ENCODE peak calls at places on chromosomes 1 and 21, in four cellular contexts. Z is transverse colon, Q is pancreas, P is upper lobe of right lung. C is an unnamed sample.

GRCh38 chr21:42614391-42614790 is 39.0 kb upstream of the PDE9A start:
- DNase-seq in Z (no peak), Q (no peak), P (peak), C (peak)

GRCh38 chr1:206786212-206786886 is 14.1 kb upstream of the IL10 start:
- DNase-seq in Z (no peak), Q (no peak), P (no peak), C (no peak)

GRCh38 chr21:44294391-44295162 is 5.3 kb upstream of the PFKL start:
- DNase-seq in Z (peak), Q (peak), P (no peak), C (no peak)

GRCh38 chr1:147541672-147542548 is 609 bp downstream of the BCL9 start:
- DNase-seq in Z (peak), Q (peak), P (peak), C (no peak)

GRCh38 chr1:116254776-116255175 is 118.3 kb upstream of the ATP1A1 start:
- DNase-seq in Z (peak), Q (no peak), P (no peak), C (no peak)

GRCh38 chr21:33908760-33909159 is 6.8 kb downstream of the ATP5PO start:
- DNase-seq in Z (no peak), Q (no peak), P (no peak), C (no peak)

GRCh38 chr1:224216380-224216779 is 33.3 kb downstream of the DEGS1 start:
- DNase-seq in Z (no peak), Q (no peak), P (no peak), C (no peak)

GRCh38 chr21:43667191-43667904 is 8.0 kb downstream of the RRP1B start:
- DNase-seq in Z (no peak), Q (no peak), P (no peak), C (no peak)

GRCh38 chr1:164928223-164928814 is 369.3 kb downstream of the PBX1 start:
- DNase-seq in Z (no peak), Q (no peak), P (no peak), C (no peak)

GRCh38 chr1:231991231-231991630 is 364.6 kb downstream of the DISC1 start:
- DNase-seq in Z (no peak), Q (no peak), P (no peak), C (no peak)

GRCh38 chr1:11068556-11069232 is 8.9 kb upstream of the SRM start:
- DNase-seq in Z (no peak), Q (no peak), P (peak), C (peak)

GRCh38 chr1:44068442-44068861 is 37.2 kb upstream of the SLC6A9 start:
- DNase-seq in Z (no peak), Q (no peak), P (peak), C (no peak)

GRCh38 chr1:17653728-17654351 is 101.3 kb upstream of the ACTL8 start:
- DNase-seq in Z (no peak), Q (no peak), P (no peak), C (no peak)

GRCh38 chr1:29238601-29238964 is 2.3 kb downstream of the PTPRU start:
- DNase-seq in Z (no peak), Q (no peak), P (no peak), C (no peak)

GRCh38 chr1:199857103-199857502 is 170.4 kb upstream of the NR5A2 start:
- DNase-seq in Z (no peak), Q (no peak), P (no peak), C (no peak)

GRCh38 chr21:44630440-44630839 is 3.5 kb downstream of the KRTAP10-9 start:
- DNase-seq in Z (no peak), Q (no peak), P (no peak), C (no peak)

GRCh38 chr1:38135621-38136414 is 89.2 kb upstream of the POU3F1 start:
- DNase-seq in Z (no peak), Q (no peak), P (no peak), C (no peak)

GRCh38 chr1:59971464-59971911 is 44.9 kb upstream of the CYP2J2 start:
- DNase-seq in Z (peak), Q (peak), P (peak), C (no peak)

GRCh38 chr1:245153645-245154428 is 948 bp upstream of the KIF26B start:
- DNase-seq in Z (no peak), Q (peak), P (peak), C (no peak)

GRCh38 chr1:97204468-97204867 is 482.9 kb downstream of the PTBP2 start:
- DNase-seq in Z (no peak), Q (no peak), P (no peak), C (no peak)

GRCh38 chr21:16891821-16892220 is 621.0 kb upstream of the CXADR start:
- DNase-seq in Z (no peak), Q (no peak), P (no peak), C (no peak)

GRCh38 chr1:156839426-156840109 is 19.3 kb downstream of the INSRR start:
- DNase-seq in Z (no peak), Q (no peak), P (no peak), C (no peak)

GRCh38 chr1:8443558-8444194 is 125.8 kb downstream of the SLC45A1 start:
- DNase-seq in Z (no peak), Q (no peak), P (no peak), C (no peak)

GRCh38 chr1:114758251-114758832 is 558 bp upstream of the CSDE1 start:
- DNase-seq in Z (no peak), Q (no peak), P (no peak), C (no peak)

DNA sequence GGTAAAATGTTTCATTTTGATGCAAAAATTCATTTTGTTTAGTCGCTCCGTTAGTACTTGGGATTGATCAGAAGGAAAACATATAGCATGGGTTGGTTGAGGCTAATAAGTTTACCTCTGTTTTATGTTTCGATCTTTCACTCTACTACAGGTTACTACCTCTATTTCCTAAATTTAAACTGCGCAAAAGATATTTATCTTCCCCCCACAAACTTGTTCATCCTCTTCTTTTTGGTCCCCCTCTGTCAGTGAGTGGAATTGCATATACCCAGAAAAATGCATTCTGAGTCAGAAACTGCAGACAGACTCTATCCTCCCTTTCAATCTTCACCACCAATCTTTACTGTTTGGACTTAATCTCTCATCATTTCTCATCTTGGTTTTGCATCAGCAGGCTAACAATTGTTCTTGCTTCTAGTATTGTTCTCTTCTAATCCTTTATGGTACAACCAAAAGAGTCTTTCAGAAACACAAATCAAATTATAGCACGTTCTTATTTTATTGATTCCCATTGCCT is 316.0 kb upstream of the ADGRL4 start:
- DNase-seq in Z (no peak), Q (no peak), P (no peak), C (no peak)
- H3K4me3 ChIP-seq in Z (no peak), Q (no peak), P (no peak), C (no peak)

GRCh38 chr1:30719406-30720270 is 3.7 kb downstream of the MATN1 start:
- DNase-seq in Z (no peak), Q (peak), P (no peak), C (no peak)
- H3K27ac ChIP-seq in Z (peak), Q (no peak), P (peak), C (peak)

DNA sequence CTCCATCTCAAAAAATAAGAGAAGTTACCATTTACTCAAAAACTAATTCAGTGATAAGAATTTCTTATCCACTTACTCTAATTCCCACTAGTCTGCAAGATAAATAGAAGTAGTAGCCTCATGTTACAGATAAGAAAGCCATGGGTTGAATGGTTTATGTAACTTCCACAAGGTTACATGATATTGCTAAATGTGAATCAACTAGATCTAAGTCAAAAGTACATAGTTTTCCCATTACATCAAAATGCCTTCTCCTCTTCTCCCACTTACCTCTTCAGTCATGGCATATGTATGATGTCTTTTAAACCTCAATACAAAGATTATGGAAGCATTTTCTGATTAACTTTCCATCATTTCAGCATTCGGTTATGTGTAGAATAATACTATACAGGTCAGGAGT is 108.5 kb downstream of the ASH1L start:
- DNase-seq in Z (no peak), Q (no peak), P (no peak), C (no peak)
- H3K4me3 ChIP-seq in Z (no peak), Q (no peak), P (no peak), C (no peak)

DNA sequence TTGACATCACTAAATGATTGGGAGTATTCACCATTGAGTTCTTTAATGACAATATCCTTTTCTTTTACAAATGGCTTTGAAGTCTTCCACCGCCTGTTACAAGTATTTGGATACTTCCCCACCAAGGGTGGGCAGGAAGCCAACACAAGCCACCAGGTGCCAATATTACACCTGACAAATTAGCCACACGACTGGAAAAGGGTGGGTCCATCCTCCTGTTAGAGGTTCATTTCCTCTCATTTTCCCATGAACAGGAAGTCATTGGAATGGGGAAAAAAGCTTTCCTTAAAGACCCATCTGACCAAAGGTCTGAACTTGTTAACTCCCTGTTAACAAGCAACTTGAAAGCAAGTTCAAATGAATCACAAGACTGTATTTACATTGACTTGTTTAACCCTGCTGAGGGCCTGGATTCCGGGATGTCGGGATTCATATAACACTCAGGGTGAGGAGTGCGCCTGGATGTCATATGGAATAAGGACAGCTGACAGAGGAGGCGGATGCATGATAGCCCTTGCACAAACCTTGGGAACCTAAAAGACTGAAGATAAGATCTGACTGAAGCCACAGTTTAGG is 40.5 kb upstream of the PROX1 start:
- DNase-seq in Z (no peak), Q (peak), P (no peak), C (no peak)
- H3K27ac ChIP-seq in Z (no peak), Q (no peak), P (no peak), C (no peak)

DNA sequence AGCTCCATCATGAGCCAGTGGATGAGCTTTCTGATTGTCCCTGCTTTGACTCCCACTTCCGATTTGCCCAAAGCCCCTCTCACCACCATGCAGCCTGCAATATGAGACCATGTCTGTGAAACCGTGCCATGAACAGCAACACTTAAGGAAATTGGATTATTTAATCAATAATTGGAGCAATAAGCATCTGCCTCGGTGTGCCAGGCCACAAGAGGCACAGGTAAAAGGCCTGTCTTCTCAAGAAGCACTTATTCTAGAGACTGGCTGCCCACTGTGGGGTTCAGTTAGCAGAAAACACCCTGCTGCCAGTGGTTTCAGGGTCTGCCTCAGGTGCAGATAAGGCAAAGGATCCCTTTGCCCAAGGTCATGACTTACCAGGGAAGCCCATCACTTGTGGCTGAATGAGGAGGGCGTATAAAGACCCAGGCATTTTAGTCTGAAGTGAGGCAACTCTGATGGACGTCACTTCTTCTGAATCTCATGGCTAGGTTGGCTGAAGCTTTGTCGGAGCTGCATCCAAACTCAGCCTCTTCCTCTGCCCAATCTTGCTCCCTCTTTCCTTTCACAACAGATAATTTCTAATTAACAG is 7.1 kb upstream of the CHI3L2 start:
- DNase-seq in Z (no peak), Q (no peak), P (no peak), C (no peak)
- H3K4me3 ChIP-seq in Z (no peak), Q (no peak), P (no peak), C (no peak)